ENCODE peak calls at places on chromosomes 6 and 20, in nine cellular contexts. E is Panc1, W is endothelial cell, Z is lung, F is breast epithelium, I is HFF-Myc, Q is left lung, X is ovary, J is A549. H is an unnamed sample.

GRCh38 chr6:44582930-44583329 is 195.4 kb downstream of the CDC5L start:
- DNase-seq in E (no peak), W (no peak), Z (no peak), F (no peak), I (no peak), Q (no peak), X (no peak), J (no peak), H (no peak)

GRCh38 chr20:1301031-1301529 is 27.9 kb downstream of the SDCBP2 start:
- DNase-seq in E (no peak), W (no peak), Z (no peak), F (no peak), I (no peak), Q (no peak), X (no peak), J (peak; percentile 31), H (no peak)

GRCh38 chr20:20603339-20603990 is 109.0 kb downstream of the RALGAPA2 start:
- DNase-seq in E (no peak), W (no peak), Z (no peak), F (no peak), I (peak; percentile 6), Q (peak; percentile 38), X (no peak), J (no peak), H (no peak)

GRCh38 chr20:21342656-21343345 is 39.7 kb downstream of the XRN2 start:
- DNase-seq in E (no peak), W (no peak), Z (no peak), F (no peak), I (no peak), Q (no peak), X (no peak), J (no peak), H (no peak)

GRCh38 chr20:49268600-49269365 is 9.1 kb downstream of the ZNFX1 start:
- DNase-seq in E (no peak), W (no peak), Z (no peak), F (no peak), I (no peak), Q (no peak), X (no peak), J (no peak), H (no peak)

GRCh38 chr6:53046274-53046673 is 18.9 kb upstream of the FBXO9 start:
- DNase-seq in E (no peak), W (no peak), Z (no peak), F (no peak), I (no peak), Q (no peak), X (no peak), J (no peak), H (no peak)

GRCh38 chr20:2873747-2874041 is 413 bp downstream of the PTPRA start:
- DNase-seq in E (no peak), W (peak; percentile 82), Z (peak; percentile 42), F (no peak), I (no peak), Q (peak; percentile 50), X (no peak), J (no peak), H (peak; percentile 61)

GRCh38 chr6:961407-961930 is 268.5 kb upstream of the EXOC2 start:
- DNase-seq in E (no peak), W (no peak), Z (no peak), F (no peak), I (no peak), Q (no peak), X (no peak), J (no peak), H (no peak)

GRCh38 chr6:83068628-83069027 is 1.2 kb downstream of the DOP1A start:
- DNase-seq in E (no peak), W (no peak), Z (no peak), F (no peak), I (no peak), Q (no peak), X (no peak), J (no peak), H (no peak)

GRCh38 chr20:50788868-50789125 is 6.1 kb upstream of the BCAS4 start:
- DNase-seq in E (no peak), W (no peak), Z (no peak), F (no peak), I (no peak), Q (no peak), X (no peak), J (no peak), H (no peak)

GRCh38 chr20:50789968-50790650 is 4.8 kb upstream of the BCAS4 start:
- DNase-seq in E (no peak), W (no peak), Z (no peak), F (no peak), I (no peak), Q (no peak), X (peak; percentile 30), J (no peak), H (no peak)

GRCh38 chr20:50792708-50793574 is 1.9 kb upstream of the BCAS4 start:
- DNase-seq in E (no peak), W (no peak), Z (no peak), F (no peak), I (no peak), Q (no peak), X (no peak), J (no peak), H (no peak)

GRCh38 chr20:50788045-50788867 is 6.6 kb upstream of the BCAS4 start:
- DNase-seq in E (peak; percentile 81), W (no peak), Z (peak; percentile 39), F (no peak), I (peak; percentile 67), Q (no peak), X (peak; percentile 41), J (peak; percentile 90), H (no peak)

DNA sequence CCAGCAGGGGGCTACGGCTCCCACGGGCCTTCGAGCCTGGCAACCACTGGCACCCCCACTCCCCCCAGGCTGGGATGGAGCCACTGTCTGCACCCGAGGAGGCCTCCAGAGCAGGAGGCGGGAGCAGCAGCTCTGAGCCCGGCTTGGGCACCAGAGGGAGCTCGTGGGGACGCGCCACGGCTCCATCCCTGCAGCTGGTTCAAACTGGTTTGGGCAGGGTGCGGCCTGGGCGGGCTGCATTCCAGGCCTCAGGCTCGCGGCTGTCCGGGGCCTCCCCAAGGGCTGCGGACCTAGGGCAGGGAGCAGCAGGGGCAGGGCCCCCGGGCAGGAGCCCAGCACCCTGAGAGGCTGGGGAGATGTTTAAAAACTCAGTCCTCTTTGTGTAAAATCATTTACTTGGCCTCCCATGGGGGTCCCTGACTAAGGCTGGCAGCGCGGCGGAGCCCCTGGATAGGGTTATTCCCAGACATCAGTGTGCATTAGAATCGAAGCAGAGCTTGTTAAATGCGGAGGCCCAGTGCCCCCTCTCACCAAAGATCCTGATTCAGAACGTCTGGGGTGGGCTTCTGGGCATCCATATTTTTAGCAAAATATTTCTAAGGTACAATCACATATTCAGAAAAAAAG is 4.1 kb upstream of the BCAS4 start:
- DNase-seq in E (peak; percentile 69), W (peak; percentile 92), Z (peak; percentile 90), F (peak; percentile 93), I (peak; percentile 74), Q (peak; percentile 91), X (peak; percentile 91), J (peak; percentile 96), H (peak; percentile 82)
- TF ChIP-seq CTCF in E (peak; percentile 95), W (peak; percentile 59), Z (peak; percentile 48), F (peak; percentile 85), I (peak; percentile 87), Q (peak; percentile 56), X (peak; percentile 85), J (peak; percentile 68), H (peak; percentile 76)

GRCh38 chr6:14873132-14873531 is 372.7 kb upstream of the JARID2 start:
- DNase-seq in E (no peak), W (no peak), Z (no peak), F (no peak), I (no peak), Q (no peak), X (no peak), J (no peak), H (no peak)

GRCh38 chr6:14876778-14877613 is 368.9 kb upstream of the JARID2 start:
- DNase-seq in E (no peak), W (no peak), Z (no peak), F (no peak), I (peak; percentile 89), Q (no peak), X (no peak), J (peak; percentile 11), H (no peak)

GRCh38 chr6:14875678-14876063 is 370.2 kb upstream of the JARID2 start:
- DNase-seq in E (no peak), W (no peak), Z (no peak), F (no peak), I (no peak), Q (no peak), X (no peak), J (no peak), H (no peak)

GRCh38 chr6:14873781-14874446 is 372.0 kb upstream of the JARID2 start:
- DNase-seq in E (no peak), W (no peak), Z (no peak), F (no peak), I (no peak), Q (no peak), X (no peak), J (no peak), H (no peak)

GRCh38 chr6:14874975-14875677 is 370.7 kb upstream of the JARID2 start:
- DNase-seq in E (no peak), W (no peak), Z (no peak), F (no peak), I (no peak), Q (no peak), X (no peak), J (no peak), H (no peak)
- TF ChIP-seq CTCF in E (no peak), W (no peak), Z (no peak), F (no peak), I (no peak), Q (no peak), X (no peak), J (no peak), H (no peak)

GRCh38 chr20:48153523-48153922 is 368.2 kb upstream of the SULF2 start:
- DNase-seq in E (no peak), W (no peak), Z (no peak), F (no peak), I (no peak), Q (peak; percentile 5), X (no peak), J (no peak), H (no peak)
- TF ChIP-seq CTCF in E (no peak), W (no peak), Z (no peak), F (no peak), I (no peak), Q (no peak), X (no peak), J (no peak), H (no peak)

GRCh38 chr20:19351542-19351941 is 139.1 kb downstream of the SLC24A3 start:
- DNase-seq in E (no peak), W (no peak), Z (no peak), F (no peak), I (no peak), Q (no peak), X (no peak), J (no peak), H (no peak)
- TF ChIP-seq CTCF in E (no peak), W (no peak), Z (no peak), F (no peak), I (no peak), Q (no peak), X (no peak), J (no peak), H (no peak)